ENCODE peak calls at places on chromosome 2, in seven cellular contexts. One of them, this sample, is unnamed.

GRCh38 chr2:203330434-203330833 is 2.2 kb downstream of the ABI2 start:
- DNase-seq in brain microvascular endothelial cell: no peak
- DNase-seq in CD8-positive, alpha-beta T cell: no peak
- DNase-seq in GM23338: no peak
- DNase-seq in AG04450: no peak
- DNase-seq in AG09309: peak
- DNase-seq in endodermal cell: no peak
- DNase-seq in this sample: no peak

GRCh38 chr2:207251573-207252192 is 85.9 kb upstream of the KLF7 start:
- DNase-seq in brain microvascular endothelial cell: no peak
- DNase-seq in GM23338: no peak
- DNase-seq in AG09309: no peak
- DNase-seq in endodermal cell: no peak
- DNase-seq in CD8-positive, alpha-beta T cell: no peak
- DNase-seq in AG04450: no peak
- DNase-seq in this sample: no peak

GRCh38 chr2:65416945-65417344 is 15.5 kb downstream of the SPRED2 start:
- DNase-seq in endodermal cell: no peak
- DNase-seq in AG04450: no peak
- DNase-seq in CD8-positive, alpha-beta T cell: no peak
- DNase-seq in GM23338: no peak
- DNase-seq in brain microvascular endothelial cell: no peak
- DNase-seq in AG09309: no peak
- DNase-seq in this sample: no peak

GRCh38 chr2:127453392-127454171 is 35.4 kb downstream of the PROC start:
- DNase-seq in AG04450: no peak
- DNase-seq in CD8-positive, alpha-beta T cell: no peak
- DNase-seq in AG09309: no peak
- DNase-seq in endodermal cell: peak
- DNase-seq in brain microvascular endothelial cell: no peak
- DNase-seq in GM23338: peak
- DNase-seq in this sample: no peak

GRCh38 chr2:134667541-134667940 is 51.3 kb downstream of the TMEM163 start:
- DNase-seq in endodermal cell: no peak
- DNase-seq in brain microvascular endothelial cell: no peak
- DNase-seq in GM23338: no peak
- DNase-seq in CD8-positive, alpha-beta T cell: no peak
- DNase-seq in AG09309: no peak
- DNase-seq in AG04450: no peak
- DNase-seq in this sample: peak

GRCh38 chr2:862356-862687 is 88.3 kb upstream of the SNTG2 start:
- DNase-seq in AG09309: no peak
- DNase-seq in brain microvascular endothelial cell: no peak
- DNase-seq in AG04450: no peak
- DNase-seq in CD8-positive, alpha-beta T cell: no peak
- DNase-seq in GM23338: no peak
- DNase-seq in endodermal cell: no peak
- DNase-seq in this sample: no peak

GRCh38 chr2:239905306-239905705 is 119.8 kb downstream of the NDUFA10 start:
- DNase-seq in CD8-positive, alpha-beta T cell: no peak
- DNase-seq in GM23338: no peak
- DNase-seq in brain microvascular endothelial cell: no peak
- DNase-seq in AG09309: no peak
- DNase-seq in endodermal cell: no peak
- DNase-seq in AG04450: no peak
- DNase-seq in this sample: no peak

GRCh38 chr2:144288428-144288827 is 231.5 kb downstream of the ZEB2 start:
- DNase-seq in CD8-positive, alpha-beta T cell: no peak
- DNase-seq in AG09309: no peak
- DNase-seq in endodermal cell: no peak
- DNase-seq in brain microvascular endothelial cell: no peak
- DNase-seq in GM23338: peak
- DNase-seq in AG04450: peak
- DNase-seq in this sample: no peak

GRCh38 chr2:11243512-11243911 is 88.2 kb downstream of the SLC66A3 start:
- DNase-seq in AG09309: no peak
- DNase-seq in brain microvascular endothelial cell: no peak
- DNase-seq in GM23338: no peak
- DNase-seq in AG04450: no peak
- DNase-seq in endodermal cell: no peak
- DNase-seq in CD8-positive, alpha-beta T cell: no peak
- DNase-seq in this sample: no peak

GRCh38 chr2:120765031-120765910 is 29.6 kb downstream of the GLI2 start:
- DNase-seq in AG09309: no peak
- DNase-seq in GM23338: no peak
- DNase-seq in brain microvascular endothelial cell: no peak
- DNase-seq in CD8-positive, alpha-beta T cell: no peak
- DNase-seq in AG04450: no peak
- DNase-seq in endodermal cell: peak
- DNase-seq in this sample: no peak

GRCh38 chr2:138059967-138060635 is 95.8 kb downstream of the HNMT start:
- DNase-seq in AG09309: peak
- DNase-seq in GM23338: no peak
- DNase-seq in CD8-positive, alpha-beta T cell: no peak
- DNase-seq in endodermal cell: no peak
- DNase-seq in brain microvascular endothelial cell: peak
- DNase-seq in AG04450: no peak
- DNase-seq in this sample: no peak

GRCh38 chr2:74233648-74234047 is 35.2 kb downstream of the MTHFD2 start:
- DNase-seq in CD8-positive, alpha-beta T cell: no peak
- DNase-seq in GM23338: no peak
- DNase-seq in endodermal cell: peak
- DNase-seq in brain microvascular endothelial cell: no peak
- DNase-seq in AG09309: no peak
- DNase-seq in AG04450: no peak
- DNase-seq in this sample: no peak

GRCh38 chr2:186348200-186348599 is 137.9 kb upstream of the ZC3H15 start:
- DNase-seq in GM23338: no peak
- DNase-seq in AG09309: no peak
- DNase-seq in endodermal cell: no peak
- DNase-seq in brain microvascular endothelial cell: no peak
- DNase-seq in CD8-positive, alpha-beta T cell: no peak
- DNase-seq in AG04450: no peak
- DNase-seq in this sample: no peak

GRCh38 chr2:7146151-7146550 is 228.9 kb downstream of the RNF144A start:
- DNase-seq in endodermal cell: no peak
- DNase-seq in GM23338: no peak
- DNase-seq in CD8-positive, alpha-beta T cell: no peak
- DNase-seq in brain microvascular endothelial cell: no peak
- DNase-seq in AG09309: no peak
- DNase-seq in AG04450: no peak
- DNase-seq in this sample: no peak

GRCh38 chr2:208186921-208187320 is 2.9 kb downstream of the C2orf80 start:
- DNase-seq in brain microvascular endothelial cell: no peak
- DNase-seq in AG04450: no peak
- DNase-seq in endodermal cell: no peak
- DNase-seq in AG09309: no peak
- DNase-seq in GM23338: peak
- DNase-seq in CD8-positive, alpha-beta T cell: no peak
- DNase-seq in this sample: no peak

GRCh38 chr2:214232266-214232665 is 178.6 kb upstream of the VWC2L start:
- DNase-seq in AG04450: no peak
- DNase-seq in CD8-positive, alpha-beta T cell: no peak
- DNase-seq in AG09309: no peak
- DNase-seq in brain microvascular endothelial cell: no peak
- DNase-seq in GM23338: no peak
- DNase-seq in endodermal cell: no peak
- DNase-seq in this sample: no peak

GRCh38 chr2:231411871-231412615 is 16.5 kb downstream of the B3GNT7 start:
- DNase-seq in GM23338: peak
- DNase-seq in endodermal cell: peak
- DNase-seq in brain microvascular endothelial cell: peak
- DNase-seq in AG09309: peak
- DNase-seq in CD8-positive, alpha-beta T cell: peak
- DNase-seq in AG04450: peak
- DNase-seq in this sample: peak

GRCh38 chr2:231413456-231413855 is 17.9 kb downstream of the B3GNT7 start:
- DNase-seq in AG09309: no peak
- DNase-seq in CD8-positive, alpha-beta T cell: no peak
- DNase-seq in GM23338: peak
- DNase-seq in endodermal cell: no peak
- DNase-seq in brain microvascular endothelial cell: no peak
- DNase-seq in AG04450: no peak
- DNase-seq in this sample: no peak

GRCh38 chr2:231415029-231415428 is 19.5 kb downstream of the B3GNT7 start:
- DNase-seq in endodermal cell: no peak
- DNase-seq in brain microvascular endothelial cell: no peak
- DNase-seq in CD8-positive, alpha-beta T cell: no peak
- DNase-seq in AG04450: no peak
- DNase-seq in AG09309: no peak
- DNase-seq in GM23338: peak
- DNase-seq in this sample: no peak

GRCh38 chr2:231412616-231412963 is 17.1 kb downstream of the B3GNT7 start:
- DNase-seq in GM23338: no peak
- DNase-seq in AG09309: no peak
- DNase-seq in brain microvascular endothelial cell: no peak
- DNase-seq in AG04450: no peak
- DNase-seq in endodermal cell: no peak
- DNase-seq in CD8-positive, alpha-beta T cell: no peak
- DNase-seq in this sample: no peak

DNA sequence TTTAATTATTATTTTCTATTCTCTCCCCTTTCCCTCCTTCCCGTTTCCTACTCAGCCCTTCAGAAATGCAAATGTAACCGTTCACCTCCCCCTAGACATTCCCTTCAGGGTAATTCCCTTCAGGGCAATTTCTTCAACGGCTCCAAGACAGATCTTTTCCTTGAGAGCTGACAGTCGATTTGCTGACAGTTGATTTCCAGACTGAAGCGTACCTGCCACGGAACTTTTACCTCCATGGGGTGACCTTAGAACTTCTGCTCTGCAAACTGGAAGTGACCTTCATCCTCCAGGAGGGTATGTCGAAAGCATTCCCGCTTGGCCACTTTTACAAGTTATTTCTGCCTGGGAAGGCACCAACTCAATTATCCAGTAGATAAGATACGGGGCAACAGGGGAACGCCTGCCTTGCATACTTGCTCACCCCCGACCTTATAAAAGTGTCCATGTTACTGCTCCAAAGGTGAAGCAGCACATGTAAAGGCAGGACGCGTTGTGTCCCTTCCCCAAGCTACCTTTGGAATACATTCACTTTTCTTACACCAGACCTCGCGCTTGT is 18.5 kb downstream of the B3GNT7 start:
- DNase-seq in CD8-positive, alpha-beta T cell: no peak
- DNase-seq in GM23338: peak
- DNase-seq in endodermal cell: no peak
- DNase-seq in AG09309: no peak
- DNase-seq in AG04450: no peak
- DNase-seq in brain microvascular endothelial cell: no peak
- DNase-seq in this sample: no peak
- H3K4me3 ChIP-seq in CD8-positive, alpha-beta T cell: no peak
- H3K4me3 ChIP-seq in GM23338: peak
- H3K4me3 ChIP-seq in endodermal cell: no peak
- H3K4me3 ChIP-seq in AG09309: no peak
- H3K4me3 ChIP-seq in AG04450: no peak
- H3K4me3 ChIP-seq in brain microvascular endothelial cell: no peak
- H3K4me3 ChIP-seq in this sample: no peak

GRCh38 chr2:128531856-128532255 is 213.2 kb upstream of the HS6ST1 start:
- DNase-seq in brain microvascular endothelial cell: no peak
- DNase-seq in AG09309: no peak
- DNase-seq in GM23338: peak
- DNase-seq in endodermal cell: no peak
- DNase-seq in CD8-positive, alpha-beta T cell: no peak
- DNase-seq in AG04450: no peak
- DNase-seq in this sample: no peak
- TF ChIP-seq CTCF in brain microvascular endothelial cell: no peak
- TF ChIP-seq CTCF in AG09309: no peak
- TF ChIP-seq CTCF in GM23338: peak
- TF ChIP-seq CTCF in endodermal cell: peak
- TF ChIP-seq CTCF in CD8-positive, alpha-beta T cell: no peak
- TF ChIP-seq CTCF in AG04450: no peak
- TF ChIP-seq CTCF in this sample: peak

GRCh38 chr2:235618039-235618438 is 124.2 kb downstream of the AGAP1 start:
- DNase-seq in AG09309: no peak
- DNase-seq in brain microvascular endothelial cell: peak
- DNase-seq in GM23338: no peak
- DNase-seq in endodermal cell: no peak
- DNase-seq in AG04450: peak
- DNase-seq in CD8-positive, alpha-beta T cell: no peak
- DNase-seq in this sample: no peak
- H3K4me3 ChIP-seq in AG09309: no peak
- H3K4me3 ChIP-seq in brain microvascular endothelial cell: no peak
- H3K4me3 ChIP-seq in GM23338: no peak
- H3K4me3 ChIP-seq in endodermal cell: no peak
- H3K4me3 ChIP-seq in AG04450: no peak
- H3K4me3 ChIP-seq in CD8-positive, alpha-beta T cell: no peak
- H3K4me3 ChIP-seq in this sample: no peak

GRCh38 chr2:223993634-223994232 is 36.5 kb downstream of the MRPL44 start:
- DNase-seq in endodermal cell: peak
- DNase-seq in GM23338: peak
- DNase-seq in CD8-positive, alpha-beta T cell: peak
- DNase-seq in AG04450: peak
- DNase-seq in AG09309: peak
- DNase-seq in brain microvascular endothelial cell: peak
- DNase-seq in this sample: peak

GRCh38 chr2:223989860-223990237 is 32.6 kb downstream of the MRPL44 start:
- DNase-seq in AG04450: no peak
- DNase-seq in brain microvascular endothelial cell: no peak
- DNase-seq in CD8-positive, alpha-beta T cell: no peak
- DNase-seq in endodermal cell: no peak
- DNase-seq in GM23338: peak
- DNase-seq in AG09309: no peak
- DNase-seq in this sample: no peak

GRCh38 chr2:223991611-223992010 is 34.3 kb downstream of the MRPL44 start:
- DNase-seq in AG04450: no peak
- DNase-seq in GM23338: no peak
- DNase-seq in endodermal cell: no peak
- DNase-seq in CD8-positive, alpha-beta T cell: no peak
- DNase-seq in AG09309: no peak
- DNase-seq in brain microvascular endothelial cell: no peak
- DNase-seq in this sample: no peak

GRCh38 chr2:223994562-223995162 is 37.4 kb downstream of the MRPL44 start:
- DNase-seq in brain microvascular endothelial cell: no peak
- DNase-seq in AG04450: no peak
- DNase-seq in AG09309: no peak
- DNase-seq in GM23338: no peak
- DNase-seq in CD8-positive, alpha-beta T cell: no peak
- DNase-seq in endodermal cell: no peak
- DNase-seq in this sample: no peak

GRCh38 chr2:223989206-223989859 is 32.1 kb downstream of the MRPL44 start:
- DNase-seq in AG09309: no peak
- DNase-seq in GM23338: peak
- DNase-seq in brain microvascular endothelial cell: no peak
- DNase-seq in endodermal cell: no peak
- DNase-seq in AG04450: no peak
- DNase-seq in CD8-positive, alpha-beta T cell: no peak
- DNase-seq in this sample: no peak
- TF ChIP-seq CTCF in AG09309: no peak
- TF ChIP-seq CTCF in GM23338: peak
- TF ChIP-seq CTCF in brain microvascular endothelial cell: no peak
- TF ChIP-seq CTCF in endodermal cell: peak
- TF ChIP-seq CTCF in AG04450: no peak
- TF ChIP-seq CTCF in CD8-positive, alpha-beta T cell: no peak
- TF ChIP-seq CTCF in this sample: peak

GRCh38 chr2:217988014-217988839 is 14.6 kb downstream of the TNS1 start:
- DNase-seq in AG09309: no peak
- DNase-seq in GM23338: peak
- DNase-seq in AG04450: no peak
- DNase-seq in CD8-positive, alpha-beta T cell: peak
- DNase-seq in brain microvascular endothelial cell: peak
- DNase-seq in endodermal cell: peak
- DNase-seq in this sample: peak
- H3K4me3 ChIP-seq in AG09309: no peak
- H3K4me3 ChIP-seq in GM23338: peak
- H3K4me3 ChIP-seq in AG04450: no peak
- H3K4me3 ChIP-seq in CD8-positive, alpha-beta T cell: no peak
- H3K4me3 ChIP-seq in brain microvascular endothelial cell: no peak
- H3K4me3 ChIP-seq in endodermal cell: no peak
- H3K4me3 ChIP-seq in this sample: no peak

GRCh38 chr2:26279886-26280285 is 35.1 kb downstream of the HADHB start:
- DNase-seq in AG09309: no peak
- DNase-seq in AG04450: no peak
- DNase-seq in CD8-positive, alpha-beta T cell: no peak
- DNase-seq in brain microvascular endothelial cell: no peak
- DNase-seq in endodermal cell: no peak
- DNase-seq in GM23338: no peak
- DNase-seq in this sample: no peak
- TF ChIP-seq CTCF in AG09309: no peak
- TF ChIP-seq CTCF in AG04450: no peak
- TF ChIP-seq CTCF in CD8-positive, alpha-beta T cell: no peak
- TF ChIP-seq CTCF in brain microvascular endothelial cell: no peak
- TF ChIP-seq CTCF in endodermal cell: no peak
- TF ChIP-seq CTCF in GM23338: no peak
- TF ChIP-seq CTCF in this sample: no peak